ENCODE peak calls at places on chromosomes 12 and 14, in ten cellular contexts. G, F, R, A, Q, V, D, L, H and C are unnamed samples.

GRCh38 chr14:105532111-105532623 is 5.8 kb downstream of the TMEM121 start:
- DNase-seq in G (no peak), F (no peak), R (no peak), A (no peak), Q (no peak), V (no peak), D (no peak), L (no peak), H (no peak), C (no peak)

GRCh38 chr12:3041558-3042164 is 35.5 kb upstream of the TSPAN9 start:
- DNase-seq in G (peak), F (peak), R (no peak), A (peak), Q (no peak), V (no peak), D (peak), L (no peak), H (peak), C (peak)

GRCh38 chr12:116159175-116159574 is 118.3 kb downstream of the MED13L start:
- DNase-seq in G (peak), F (no peak), R (no peak), A (no peak), Q (no peak), V (no peak), D (peak), L (no peak), H (peak), C (no peak)

GRCh38 chr12:109449845-109450532 is 27.1 kb downstream of the KCTD10 start:
- DNase-seq in G (no peak), F (no peak), R (no peak), A (no peak), Q (no peak), V (no peak), D (no peak), L (no peak), H (no peak), C (no peak)

GRCh38 chr14:97319691-97320090 is 522.5 kb downstream of the VRK1 start:
- DNase-seq in G (no peak), F (peak), R (no peak), A (peak), Q (no peak), V (no peak), D (no peak), L (no peak), H (no peak), C (no peak)

GRCh38 chr12:111154180-111154579 is 214.7 kb downstream of the PHETA1 start:
- DNase-seq in G (no peak), F (no peak), R (no peak), A (no peak), Q (no peak), V (no peak), D (no peak), L (no peak), H (peak), C (no peak)

GRCh38 chr12:42705863-42706262 is 116.3 kb upstream of the PRICKLE1 start:
- DNase-seq in G (peak), F (no peak), R (no peak), A (no peak), Q (no peak), V (no peak), D (peak), L (no peak), H (peak), C (no peak)

GRCh38 chr12:113476093-113476986 is 4.7 kb upstream of the LHX5 start:
- DNase-seq in G (no peak), F (no peak), R (no peak), A (no peak), Q (no peak), V (no peak), D (no peak), L (no peak), H (no peak), C (no peak)

GRCh38 chr12:25436206-25436912 is 116.7 kb downstream of the LMNTD1 start:
- DNase-seq in G (peak), F (peak), R (peak), A (peak), Q (no peak), V (no peak), D (peak), L (no peak), H (peak), C (no peak)

GRCh38 chr12:45986646-45987338 is 3.6 kb downstream of the SCAF11 start:
- DNase-seq in G (no peak), F (no peak), R (no peak), A (no peak), Q (no peak), V (no peak), D (no peak), L (no peak), H (no peak), C (no peak)

GRCh38 chr12:2894961-2895360 is 4.3 kb downstream of the TULP3 start:
- DNase-seq in G (no peak), F (no peak), R (no peak), A (no peak), Q (no peak), V (no peak), D (peak), L (no peak), H (no peak), C (no peak)

GRCh38 chr14:62662811-62663477 is 382.3 kb downstream of the KCNH5 start:
- DNase-seq in G (peak), F (no peak), R (no peak), A (no peak), Q (no peak), V (no peak), D (no peak), L (no peak), H (no peak), C (no peak)

GRCh38 chr14:71812693-71813092 is 119.5 kb upstream of the RGS6 start:
- DNase-seq in G (no peak), F (no peak), R (no peak), A (no peak), Q (no peak), V (no peak), D (no peak), L (no peak), H (no peak), C (no peak)

GRCh38 chr14:97025722-97026121 is 228.5 kb downstream of the VRK1 start:
- DNase-seq in G (no peak), F (no peak), R (no peak), A (no peak), Q (no peak), V (no peak), D (no peak), L (no peak), H (no peak), C (no peak)

GRCh38 chr12:29088611-29089219 is 60.4 kb upstream of the FAR2 start:
- DNase-seq in G (peak), F (peak), R (no peak), A (peak), Q (no peak), V (no peak), D (peak), L (no peak), H (no peak), C (no peak)

GRCh38 chr12:122080149-122081107 is 1.9 kb downstream of the MLXIP start:
- DNase-seq in G (peak), F (peak), R (no peak), A (peak), Q (no peak), V (no peak), D (peak), L (no peak), H (peak), C (no peak)

GRCh38 chr14:98370352-98370751 is 901.6 kb downstream of the BCL11B start:
- DNase-seq in G (no peak), F (no peak), R (no peak), A (no peak), Q (no peak), V (no peak), D (no peak), L (no peak), H (no peak), C (no peak)

GRCh38 chr12:108570743-108571603 is 8.6 kb downstream of the ISCU start:
- DNase-seq in G (peak), F (peak), R (no peak), A (no peak), Q (no peak), V (no peak), D (peak), L (no peak), H (no peak), C (no peak)

GRCh38 chr12:118960161-118960560 is 21.2 kb upstream of the SRRM4 start:
- DNase-seq in G (no peak), F (no peak), R (no peak), A (no peak), Q (no peak), V (no peak), D (no peak), L (no peak), H (no peak), C (no peak)